ENCODE peak calls at places on chromosomes 11 and 22, in eight cellular contexts. One of them, this sample, is unnamed.

GRCh38 chr11:118659956-118660645 is 19.3 kb downstream of the TREH start:
- DNase-seq in NCI-H446 treated with DMSO at 0.1 percent for 48 hours: no peak
- DNase-seq in naive B cell: no peak
- DNase-seq in activated CD4-positive, alpha-beta T cell treated with anti-CD3 and anti-CD28 coated beads for 48 hours: no peak
- DNase-seq in activated T-helper 1 cell treated with anti-CD3 and anti-CD28 coated beads, Interleukin-12 subunit alpha, Interleukin-12 subunit beta, Interleukin-2, Interleukin-4 antibody, amounts not matched to agents 30 ng/mL and 10 ng/mL and 1 ng/mL, durations not matched to agents 14 hours and 24 hours and 36 hours: no peak
- DNase-seq in stimulated activated CD8-positive, alpha-beta memory T cell treated with anti-CD3 and anti-CD28 coated beads, Interleukin-12 subunit alpha, Interleukin-12 subunit beta, amount 100 ng/mL, for 4 hours: no peak
- DNase-seq in HL-60: no peak
- DNase-seq in stimulated activated CD4-positive, alpha-beta T cell treated with anti-CD3 and anti-CD28 coated beads, Interleukin-15, amount 100 ng/mL, for 24 hours: no peak
- DNase-seq in this sample: no peak

GRCh38 chr22:45580703-45581381 is 78.2 kb downstream of the FBLN1 start:
- DNase-seq in HL-60: peak
- DNase-seq in activated T-helper 1 cell treated with anti-CD3 and anti-CD28 coated beads, Interleukin-12 subunit alpha, Interleukin-12 subunit beta, Interleukin-2, Interleukin-4 antibody, amounts not matched to agents 30 ng/mL and 10 ng/mL and 1 ng/mL, durations not matched to agents 14 hours and 24 hours and 36 hours: no peak
- DNase-seq in naive B cell: no peak
- DNase-seq in activated CD4-positive, alpha-beta T cell treated with anti-CD3 and anti-CD28 coated beads for 48 hours: no peak
- DNase-seq in NCI-H446 treated with DMSO at 0.1 percent for 48 hours: no peak
- DNase-seq in stimulated activated CD4-positive, alpha-beta T cell treated with anti-CD3 and anti-CD28 coated beads, Interleukin-15, amount 100 ng/mL, for 24 hours: no peak
- DNase-seq in stimulated activated CD8-positive, alpha-beta memory T cell treated with anti-CD3 and anti-CD28 coated beads, Interleukin-12 subunit alpha, Interleukin-12 subunit beta, amount 100 ng/mL, for 4 hours: no peak
- DNase-seq in this sample: no peak

GRCh38 chr22:26648011-26648497 is 9.3 kb upstream of the MIAT start:
- DNase-seq in naive B cell: no peak
- DNase-seq in stimulated activated CD8-positive, alpha-beta memory T cell treated with anti-CD3 and anti-CD28 coated beads, Interleukin-12 subunit alpha, Interleukin-12 subunit beta, amount 100 ng/mL, for 4 hours: no peak
- DNase-seq in activated T-helper 1 cell treated with anti-CD3 and anti-CD28 coated beads, Interleukin-12 subunit alpha, Interleukin-12 subunit beta, Interleukin-2, Interleukin-4 antibody, amounts not matched to agents 30 ng/mL and 10 ng/mL and 1 ng/mL, durations not matched to agents 14 hours and 24 hours and 36 hours: peak
- DNase-seq in stimulated activated CD4-positive, alpha-beta T cell treated with anti-CD3 and anti-CD28 coated beads, Interleukin-15, amount 100 ng/mL, for 24 hours: peak
- DNase-seq in NCI-H446 treated with DMSO at 0.1 percent for 48 hours: no peak
- DNase-seq in HL-60: no peak
- DNase-seq in activated CD4-positive, alpha-beta T cell treated with anti-CD3 and anti-CD28 coated beads for 48 hours: peak
- DNase-seq in this sample: no peak

GRCh38 chr22:24950272-24950902 is 2.1 kb upstream of the KIAA1671 start:
- DNase-seq in naive B cell: no peak
- DNase-seq in stimulated activated CD4-positive, alpha-beta T cell treated with anti-CD3 and anti-CD28 coated beads, Interleukin-15, amount 100 ng/mL, for 24 hours: no peak
- DNase-seq in NCI-H446 treated with DMSO at 0.1 percent for 48 hours: no peak
- DNase-seq in activated CD4-positive, alpha-beta T cell treated with anti-CD3 and anti-CD28 coated beads for 48 hours: no peak
- DNase-seq in HL-60: no peak
- DNase-seq in stimulated activated CD8-positive, alpha-beta memory T cell treated with anti-CD3 and anti-CD28 coated beads, Interleukin-12 subunit alpha, Interleukin-12 subunit beta, amount 100 ng/mL, for 4 hours: no peak
- DNase-seq in activated T-helper 1 cell treated with anti-CD3 and anti-CD28 coated beads, Interleukin-12 subunit alpha, Interleukin-12 subunit beta, Interleukin-2, Interleukin-4 antibody, amounts not matched to agents 30 ng/mL and 10 ng/mL and 1 ng/mL, durations not matched to agents 14 hours and 24 hours and 36 hours: no peak
- DNase-seq in this sample: peak

GRCh38 chr11:113242767-113243397 is 71.5 kb upstream of the TTC12 start:
- DNase-seq in NCI-H446 treated with DMSO at 0.1 percent for 48 hours: no peak
- DNase-seq in stimulated activated CD8-positive, alpha-beta memory T cell treated with anti-CD3 and anti-CD28 coated beads, Interleukin-12 subunit alpha, Interleukin-12 subunit beta, amount 100 ng/mL, for 4 hours: no peak
- DNase-seq in HL-60: no peak
- DNase-seq in naive B cell: no peak
- DNase-seq in stimulated activated CD4-positive, alpha-beta T cell treated with anti-CD3 and anti-CD28 coated beads, Interleukin-15, amount 100 ng/mL, for 24 hours: peak
- DNase-seq in activated T-helper 1 cell treated with anti-CD3 and anti-CD28 coated beads, Interleukin-12 subunit alpha, Interleukin-12 subunit beta, Interleukin-2, Interleukin-4 antibody, amounts not matched to agents 30 ng/mL and 10 ng/mL and 1 ng/mL, durations not matched to agents 14 hours and 24 hours and 36 hours: peak
- DNase-seq in activated CD4-positive, alpha-beta T cell treated with anti-CD3 and anti-CD28 coated beads for 48 hours: peak
- DNase-seq in this sample: no peak

GRCh38 chr11:12245091-12245490 is 132.3 kb upstream of the PARVA start:
- DNase-seq in activated CD4-positive, alpha-beta T cell treated with anti-CD3 and anti-CD28 coated beads for 48 hours: no peak
- DNase-seq in stimulated activated CD4-positive, alpha-beta T cell treated with anti-CD3 and anti-CD28 coated beads, Interleukin-15, amount 100 ng/mL, for 24 hours: no peak
- DNase-seq in HL-60: no peak
- DNase-seq in naive B cell: no peak
- DNase-seq in stimulated activated CD8-positive, alpha-beta memory T cell treated with anti-CD3 and anti-CD28 coated beads, Interleukin-12 subunit alpha, Interleukin-12 subunit beta, amount 100 ng/mL, for 4 hours: no peak
- DNase-seq in activated T-helper 1 cell treated with anti-CD3 and anti-CD28 coated beads, Interleukin-12 subunit alpha, Interleukin-12 subunit beta, Interleukin-2, Interleukin-4 antibody, amounts not matched to agents 30 ng/mL and 10 ng/mL and 1 ng/mL, durations not matched to agents 14 hours and 24 hours and 36 hours: no peak
- DNase-seq in NCI-H446 treated with DMSO at 0.1 percent for 48 hours: peak
- DNase-seq in this sample: no peak

GRCh38 chr11:615453-616319 is at the start of gene IRF7:
- DNase-seq in NCI-H446 treated with DMSO at 0.1 percent for 48 hours: no peak
- DNase-seq in activated CD4-positive, alpha-beta T cell treated with anti-CD3 and anti-CD28 coated beads for 48 hours: peak
- DNase-seq in HL-60: peak
- DNase-seq in activated T-helper 1 cell treated with anti-CD3 and anti-CD28 coated beads, Interleukin-12 subunit alpha, Interleukin-12 subunit beta, Interleukin-2, Interleukin-4 antibody, amounts not matched to agents 30 ng/mL and 10 ng/mL and 1 ng/mL, durations not matched to agents 14 hours and 24 hours and 36 hours: peak
- DNase-seq in stimulated activated CD8-positive, alpha-beta memory T cell treated with anti-CD3 and anti-CD28 coated beads, Interleukin-12 subunit alpha, Interleukin-12 subunit beta, amount 100 ng/mL, for 4 hours: peak
- DNase-seq in naive B cell: peak
- DNase-seq in stimulated activated CD4-positive, alpha-beta T cell treated with anti-CD3 and anti-CD28 coated beads, Interleukin-15, amount 100 ng/mL, for 24 hours: peak
- DNase-seq in this sample: no peak

GRCh38 chr11:103433380-103433779 is 324.2 kb downstream of the DYNC2H1 start:
- DNase-seq in HL-60: no peak
- DNase-seq in naive B cell: no peak
- DNase-seq in activated CD4-positive, alpha-beta T cell treated with anti-CD3 and anti-CD28 coated beads for 48 hours: no peak
- DNase-seq in activated T-helper 1 cell treated with anti-CD3 and anti-CD28 coated beads, Interleukin-12 subunit alpha, Interleukin-12 subunit beta, Interleukin-2, Interleukin-4 antibody, amounts not matched to agents 30 ng/mL and 10 ng/mL and 1 ng/mL, durations not matched to agents 14 hours and 24 hours and 36 hours: no peak
- DNase-seq in NCI-H446 treated with DMSO at 0.1 percent for 48 hours: no peak
- DNase-seq in stimulated activated CD8-positive, alpha-beta memory T cell treated with anti-CD3 and anti-CD28 coated beads, Interleukin-12 subunit alpha, Interleukin-12 subunit beta, amount 100 ng/mL, for 4 hours: no peak
- DNase-seq in stimulated activated CD4-positive, alpha-beta T cell treated with anti-CD3 and anti-CD28 coated beads, Interleukin-15, amount 100 ng/mL, for 24 hours: no peak
- DNase-seq in this sample: no peak

GRCh38 chr11:111585371-111585770 is 16.9 kb upstream of the SIK2 start:
- DNase-seq in activated CD4-positive, alpha-beta T cell treated with anti-CD3 and anti-CD28 coated beads for 48 hours: no peak
- DNase-seq in stimulated activated CD4-positive, alpha-beta T cell treated with anti-CD3 and anti-CD28 coated beads, Interleukin-15, amount 100 ng/mL, for 24 hours: no peak
- DNase-seq in naive B cell: no peak
- DNase-seq in NCI-H446 treated with DMSO at 0.1 percent for 48 hours: no peak
- DNase-seq in stimulated activated CD8-positive, alpha-beta memory T cell treated with anti-CD3 and anti-CD28 coated beads, Interleukin-12 subunit alpha, Interleukin-12 subunit beta, amount 100 ng/mL, for 4 hours: no peak
- DNase-seq in activated T-helper 1 cell treated with anti-CD3 and anti-CD28 coated beads, Interleukin-12 subunit alpha, Interleukin-12 subunit beta, Interleukin-2, Interleukin-4 antibody, amounts not matched to agents 30 ng/mL and 10 ng/mL and 1 ng/mL, durations not matched to agents 14 hours and 24 hours and 36 hours: no peak
- DNase-seq in HL-60: no peak
- DNase-seq in this sample: no peak

This sample was measured in iPS DF 19.7.